ENCODE peak calls at places on chromosomes 12 and 14, in nine cellular contexts. U, G, T, P, R, V, F, D and X are unnamed samples.

GRCh38 chr12:6771091-6771495 is 1.2 kb upstream of the LAG3 start:
- DNase-seq in U (no peak), G (no peak), T (no peak), P (no peak), R (no peak), V (no peak), F (no peak), D (no peak), X (no peak)

GRCh38 chr14:61491876-61492440 is 170.6 kb downstream of the PRKCH start:
- DNase-seq in U (no peak), G (no peak), T (no peak), P (no peak), R (no peak), V (no peak), F (no peak), D (no peak), X (no peak)

GRCh38 chr12:27772328-27773049 is 7.5 kb upstream of the KLHL42 start:
- DNase-seq in U (no peak), G (no peak), T (no peak), P (no peak), R (peak), V (no peak), F (no peak), D (no peak), X (peak)

GRCh38 chr12:20602671-20603402 is 92.3 kb upstream of the SLCO1C1 start:
- DNase-seq in U (no peak), G (no peak), T (no peak), P (no peak), R (no peak), V (no peak), F (no peak), D (no peak), X (no peak)

GRCh38 chr14:64574370-64575115 is 24.8 kb downstream of the PPP1R36 start:
- DNase-seq in U (no peak), G (no peak), T (no peak), P (no peak), R (no peak), V (no peak), F (no peak), D (no peak), X (no peak)

GRCh38 chr14:96165493-96166474 is 38.9 kb upstream of the BDKRB2 start:
- DNase-seq in U (no peak), G (peak), T (peak), P (no peak), R (peak), V (no peak), F (no peak), D (no peak), X (no peak)

GRCh38 chr12:1360812-1361211 is 233.6 kb downstream of the FBXL14 start:
- DNase-seq in U (no peak), G (no peak), T (no peak), P (no peak), R (no peak), V (no peak), F (no peak), D (no peak), X (no peak)

GRCh38 chr12:57844725-57845477 is 1.6 kb downstream of the CTDSP2 start:
- DNase-seq in U (peak), G (peak), T (peak), P (peak), R (peak), V (peak), F (peak), D (peak), X (no peak)

GRCh38 chr12:57756406-57757341 is 1.8 kb downstream of the MARCHF9 start:
- DNase-seq in U (no peak), G (peak), T (peak), P (no peak), R (no peak), V (peak), F (no peak), D (peak), X (no peak)

GRCh38 chr14:82604819-82605218 is 1071.2 kb upstream of the SEL1L start:
- DNase-seq in U (no peak), G (no peak), T (no peak), P (no peak), R (no peak), V (no peak), F (no peak), D (no peak), X (no peak)

GRCh38 chr12:128339121-128339520 is 72.2 kb downstream of the TMEM132C start:
- DNase-seq in U (peak), G (no peak), T (no peak), P (no peak), R (no peak), V (no peak), F (no peak), D (no peak), X (no peak)

GRCh38 chr12:93442411-93443340 is 929 bp upstream of the UBE2N start:
- DNase-seq in U (no peak), G (no peak), T (no peak), P (no peak), R (peak), V (no peak), F (no peak), D (no peak), X (no peak)

GRCh38 chr12:32298917-32299316 is 100.4 kb upstream of the FGD4 start:
- DNase-seq in U (no peak), G (no peak), T (no peak), P (no peak), R (no peak), V (no peak), F (no peak), D (no peak), X (no peak)

GRCh38 chr12:120705618-120706017 is 4.6 kb upstream of the UNC119B start:
- DNase-seq in U (no peak), G (no peak), T (no peak), P (no peak), R (no peak), V (no peak), F (no peak), D (no peak), X (no peak)
- H3K27ac ChIP-seq in U (no peak), G (no peak), T (no peak), P (no peak), R (no peak), V (no peak), F (no peak), D (peak), X (no peak)

GRCh38 chr12:5307065-5307464 is 124.8 kb upstream of the NTF3 start:
- DNase-seq in U (no peak), G (no peak), T (no peak), P (no peak), R (no peak), V (no peak), F (no peak), D (no peak), X (no peak)
- H3K27ac ChIP-seq in U (no peak), G (no peak), T (no peak), P (no peak), R (no peak), V (no peak), F (no peak), D (no peak), X (no peak)

GRCh38 chr12:122841544-122842321 is 6.5 kb downstream of the HIP1R start:
- DNase-seq in U (no peak), G (no peak), T (no peak), P (peak), R (peak), V (peak), F (peak), D (no peak), X (no peak)
- H3K27ac ChIP-seq in U (no peak), G (no peak), T (peak), P (peak), R (peak), V (peak), F (peak), D (peak), X (peak)

GRCh38 chr14:91372680-91373495 is 44.7 kb downstream of the CCDC88C start:
- DNase-seq in U (no peak), G (peak), T (peak), P (no peak), R (no peak), V (no peak), F (no peak), D (no peak), X (no peak)

GRCh38 chr14:91371990-91372375 is 45.6 kb downstream of the CCDC88C start:
- DNase-seq in U (no peak), G (no peak), T (no peak), P (no peak), R (no peak), V (no peak), F (no peak), D (no peak), X (no peak)

GRCh38 chr14:91374897-91375747 is 42.5 kb downstream of the CCDC88C start:
- DNase-seq in U (no peak), G (no peak), T (peak), P (no peak), R (no peak), V (no peak), F (no peak), D (no peak), X (no peak)

GRCh38 chr14:91374287-91374880 is 43.2 kb downstream of the CCDC88C start:
- DNase-seq in U (no peak), G (no peak), T (no peak), P (no peak), R (peak), V (no peak), F (no peak), D (no peak), X (no peak)

DNA sequence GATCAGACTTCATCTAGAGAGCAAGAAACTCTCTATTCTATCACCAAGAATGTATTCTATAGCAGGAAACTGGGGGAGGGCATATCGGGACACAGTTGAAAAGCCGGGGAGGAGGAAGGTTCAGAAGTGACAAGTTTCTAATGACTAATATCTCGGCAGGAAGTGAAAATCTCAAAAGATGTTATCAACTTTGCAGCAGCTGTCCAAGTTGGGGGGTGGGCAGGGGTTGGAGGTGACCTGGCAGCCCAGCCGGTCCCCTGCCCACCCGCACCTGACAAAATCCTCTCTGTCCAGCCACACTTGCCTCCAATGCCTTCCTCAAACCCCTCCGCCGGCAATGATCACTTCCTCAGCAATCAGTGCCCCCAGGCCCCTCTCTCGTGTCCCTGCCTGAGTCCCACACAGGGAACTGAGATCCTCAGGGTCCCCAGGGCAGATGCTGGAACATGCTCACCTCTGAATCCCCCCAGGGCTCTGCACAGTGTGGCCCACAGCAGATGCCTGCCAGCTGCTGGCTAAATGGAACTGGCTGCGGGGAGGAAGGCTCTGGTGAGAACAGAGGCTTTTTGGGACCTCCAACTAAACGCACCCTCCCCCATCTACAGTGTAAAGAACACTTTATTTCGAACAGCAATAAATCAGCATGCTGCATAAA is 43.9 kb downstream of the CCDC88C start:
- DNase-seq in U (no peak), G (no peak), T (no peak), P (no peak), R (peak), V (no peak), F (no peak), D (no peak), X (no peak)
- H3K27ac ChIP-seq in U (no peak), G (peak), T (no peak), P (no peak), R (peak), V (no peak), F (no peak), D (no peak), X (no peak)

DNA sequence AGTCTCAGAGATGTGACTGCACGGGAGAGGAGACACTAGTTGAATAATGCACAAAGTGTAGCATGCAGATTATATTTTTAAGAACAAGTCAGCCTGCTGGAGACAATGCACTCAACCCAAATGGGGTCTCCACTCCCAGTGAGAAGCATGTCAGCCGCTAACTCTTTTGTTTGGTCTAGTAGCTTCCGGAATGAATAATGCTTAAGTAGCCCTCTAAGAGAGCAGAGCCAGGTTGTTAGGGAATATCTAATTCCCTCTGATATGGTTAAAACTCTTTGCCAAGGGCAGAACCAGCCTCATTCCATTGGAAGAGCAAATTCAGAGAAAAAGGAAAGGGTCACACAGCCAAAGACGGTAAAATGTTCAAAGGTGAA is 80.4 kb downstream of the DAD1 start:
- DNase-seq in U (no peak), G (no peak), T (no peak), P (no peak), R (no peak), V (no peak), F (no peak), D (no peak), X (no peak)
- H3K27ac ChIP-seq in U (no peak), G (peak), T (no peak), P (no peak), R (no peak), V (no peak), F (no peak), D (peak), X (no peak)

GRCh38 chr12:104377507-104377812 is 73.9 kb downstream of the EID3 start:
- DNase-seq in U (no peak), G (no peak), T (no peak), P (no peak), R (peak), V (no peak), F (no peak), D (no peak), X (no peak)

GRCh38 chr12:104384141-104384880 is 72.4 kb upstream of the CHST11 start:
- DNase-seq in U (no peak), G (no peak), T (no peak), P (no peak), R (peak), V (no peak), F (no peak), D (no peak), X (no peak)

GRCh38 chr12:104378427-104378826 is 74.9 kb downstream of the EID3 start:
- DNase-seq in U (no peak), G (no peak), T (no peak), P (no peak), R (peak), V (no peak), F (no peak), D (no peak), X (no peak)

GRCh38 chr12:104385510-104385909 is 71.2 kb upstream of the CHST11 start:
- DNase-seq in U (no peak), G (no peak), T (no peak), P (no peak), R (no peak), V (no peak), F (no peak), D (no peak), X (no peak)

DNA sequence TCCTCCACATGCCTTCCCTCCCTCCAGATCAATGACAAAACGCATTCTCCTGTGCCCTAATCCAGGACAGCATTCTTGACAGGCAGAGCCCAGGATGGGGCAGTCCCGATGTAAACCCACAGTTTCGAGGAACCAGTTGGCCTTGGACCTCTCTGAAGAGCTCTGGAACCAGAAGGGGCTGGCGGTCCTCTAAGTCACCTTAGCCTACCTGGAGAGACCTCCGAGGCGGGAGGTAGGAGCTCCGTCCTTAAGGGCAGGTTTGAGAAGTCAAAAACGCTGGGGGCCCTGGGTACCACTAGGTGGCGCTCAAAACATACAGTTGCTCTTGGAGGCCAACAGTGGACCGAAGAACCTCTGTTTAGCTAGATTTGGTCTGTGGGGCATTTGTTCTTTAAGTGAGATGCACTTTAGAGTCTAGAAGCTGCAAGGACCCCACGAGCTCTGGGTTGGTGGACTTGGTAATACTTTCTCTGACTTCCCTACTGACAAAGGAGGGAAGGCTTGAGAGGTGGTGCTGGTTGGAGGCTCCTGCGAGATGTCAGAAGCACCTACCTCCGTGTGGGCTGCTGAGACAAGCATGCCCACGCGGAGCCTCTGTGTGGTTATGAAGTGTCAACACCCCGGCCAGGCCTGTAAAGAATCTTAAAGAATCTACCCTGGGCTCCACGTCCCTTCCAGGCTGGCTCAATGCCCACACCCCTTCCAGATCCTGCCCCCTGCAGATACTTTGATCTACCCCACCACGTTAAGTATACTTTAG is 74.8 kb upstream of the CHST11 start:
- DNase-seq in U (peak), G (peak), T (peak), P (peak), R (peak), V (peak), F (peak), D (peak), X (no peak)
- H3K27ac ChIP-seq in U (no peak), G (no peak), T (no peak), P (no peak), R (no peak), V (no peak), F (no peak), D (no peak), X (no peak)

DNA sequence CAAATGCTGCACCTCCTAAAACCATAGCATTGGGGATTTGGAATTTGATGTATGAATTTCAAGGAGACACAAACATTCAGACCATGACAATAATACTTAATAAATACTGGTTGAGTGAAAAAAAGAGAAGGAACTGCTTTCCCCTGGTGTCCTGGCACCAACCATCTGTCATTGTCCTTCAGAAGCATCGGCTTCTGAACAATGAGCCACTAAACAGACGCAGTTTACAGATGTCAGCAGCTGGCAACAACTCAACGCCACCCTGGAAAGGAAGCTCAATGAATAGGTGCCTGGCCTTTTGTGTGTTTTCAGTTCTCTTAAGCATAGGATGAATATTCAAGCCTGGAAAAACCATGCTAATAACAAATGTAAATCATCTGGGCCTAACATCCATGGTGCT is 101.4 kb downstream of the WIF1 start:
- DNase-seq in U (no peak), G (no peak), T (no peak), P (no peak), R (no peak), V (no peak), F (no peak), D (no peak), X (no peak)
- H3K27ac ChIP-seq in U (no peak), G (no peak), T (no peak), P (no peak), R (no peak), V (no peak), F (no peak), D (no peak), X (no peak)